ENCODE peak calls at places on chromosomes 1 and 21, in nine cellular contexts. B, M, Z, I, F, C, G, R and E are unnamed samples.

GRCh38 chr21:44755227-44755626 is 43.9 kb upstream of the TSPEAR start:
- DNase-seq in G (no peak), C (no peak), Z (no peak), I (no peak), F (no peak), B (no peak), R (no peak), M (no peak), E (no peak)

GRCh38 chr1:155591770-155592169 is 18.2 kb upstream of the MSTO1 start:
- DNase-seq in R (no peak), B (peak), G (peak), M (peak), Z (no peak), I (peak), C (peak), F (peak), E (peak)

GRCh38 chr1:164703415-164703814 is 144.4 kb downstream of the PBX1 start:
- DNase-seq in Z (no peak), B (no peak), R (no peak), C (no peak), G (no peak), M (no peak), I (no peak), F (no peak), E (no peak)

GRCh38 chr1:27547220-27548116 is 56.5 kb downstream of the AHDC1 start:
- DNase-seq in B (no peak), F (no peak), R (no peak), C (no peak), Z (no peak), I (no peak), G (no peak), M (peak), E (no peak)

GRCh38 chr1:33791251-33791650 is 72.6 kb upstream of the HMGB4 start:
- DNase-seq in M (no peak), I (no peak), F (no peak), Z (no peak), C (no peak), G (no peak), B (no peak), R (no peak), E (no peak)

GRCh38 chr1:31927661-31927980 is 10.5 kb downstream of the PTP4A2 start:
- DNase-seq in C (no peak), B (no peak), I (no peak), F (no peak), Z (no peak), R (no peak), M (no peak), G (no peak), E (no peak)

GRCh38 chr1:199112365-199112764 is 473.5 kb downstream of the PTPRC start:
- DNase-seq in Z (no peak), C (no peak), R (no peak), G (no peak), I (no peak), M (no peak), B (no peak), F (no peak), E (no peak)

GRCh38 chr1:44905276-44905675 is 62.2 kb upstream of the PTCH2 start:
- DNase-seq in Z (no peak), M (no peak), R (no peak), B (peak), I (no peak), G (no peak), F (no peak), C (no peak), E (no peak)

GRCh38 chr1:43934279-43934985 is 831 bp downstream of the ARTN start:
- DNase-seq in R (peak), M (peak), I (peak), C (peak), B (peak), Z (peak), G (peak), F (peak), E (peak)

GRCh38 chr1:113935970-113936369 is 6.8 kb downstream of the HIPK1 start:
- DNase-seq in B (no peak), G (no peak), M (no peak), F (no peak), C (no peak), R (no peak), Z (no peak), I (no peak), E (no peak)

GRCh38 chr1:209202826-209203439 is 380.6 kb upstream of the CAMK1G start:
- DNase-seq in G (peak), B (peak), M (peak), R (peak), F (peak), Z (no peak), I (no peak), C (peak), E (peak)

GRCh38 chr1:6241887-6242740 is 1.9 kb upstream of the HES3 start:
- DNase-seq in M (peak), B (no peak), C (no peak), I (peak), R (no peak), F (no peak), Z (no peak), G (no peak), E (no peak)

GRCh38 chr1:94245747-94246438 is 8.5 kb upstream of the ARHGAP29 start:
- DNase-seq in Z (no peak), F (no peak), C (no peak), G (no peak), R (no peak), M (no peak), B (peak), I (no peak), E (no peak)

GRCh38 chr1:28885472-28885877 is 28.9 kb upstream of the EPB41 start:
- DNase-seq in C (no peak), M (no peak), F (no peak), I (no peak), G (no peak), R (no peak), Z (no peak), B (no peak), E (no peak)

GRCh38 chr1:208234721-208235120 is 9.5 kb downstream of the PLXNA2 start:
- DNase-seq in Z (no peak), F (no peak), G (no peak), R (no peak), I (no peak), C (no peak), B (no peak), M (no peak), E (no peak)

GRCh38 chr1:54611621-54612020 is 11.7 kb downstream of the FAM151A start:
- DNase-seq in R (no peak), G (no peak), M (no peak), I (no peak), Z (no peak), C (no peak), F (no peak), B (no peak), E (no peak)

DNA sequence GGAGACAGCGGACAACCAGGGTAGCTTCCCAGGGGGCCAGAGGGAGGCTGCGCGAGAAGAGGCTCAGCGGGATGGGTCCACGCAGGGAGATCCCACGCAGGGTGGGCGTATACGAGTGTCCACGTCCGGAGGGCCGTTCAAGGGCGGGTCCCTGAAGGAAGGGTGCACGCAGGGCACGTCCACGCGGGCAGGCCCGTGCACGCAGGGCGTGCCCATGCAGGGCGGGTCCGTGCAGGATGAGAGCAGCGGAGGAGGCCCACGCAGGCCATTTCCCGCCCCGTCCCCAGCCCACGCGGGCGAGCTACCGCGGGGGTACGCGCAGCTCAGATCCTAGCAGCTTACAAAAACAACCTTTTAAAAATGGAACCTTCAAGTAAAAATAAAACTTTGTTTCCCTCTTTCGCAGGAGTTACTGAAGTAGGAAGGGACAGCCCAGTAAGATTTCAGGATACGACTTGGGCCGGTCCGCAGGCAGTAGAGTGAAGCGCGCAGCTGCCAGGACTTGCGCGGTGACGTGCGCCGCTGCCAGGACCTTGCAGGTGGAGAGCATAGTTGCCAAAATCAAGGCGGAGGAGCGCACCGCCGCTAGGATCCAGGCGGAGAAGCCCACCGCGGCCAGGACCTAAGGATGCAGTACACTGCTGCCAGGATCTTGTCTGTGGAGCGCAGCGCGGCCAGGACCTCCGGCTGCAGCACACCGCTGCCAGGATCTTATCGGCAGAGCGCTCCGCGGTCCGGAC is 416 bp upstream of the RNF187 start:
- DNase-seq in I (peak), R (no peak), M (peak), F (peak), C (peak), G (peak), Z (peak), B (peak), E (peak)
- TF ChIP-seq CTCF in I (no peak), R (no peak), M (no peak), F (no peak), C (no peak), G (no peak), Z (no peak), B (no peak), E (no peak)

DNA sequence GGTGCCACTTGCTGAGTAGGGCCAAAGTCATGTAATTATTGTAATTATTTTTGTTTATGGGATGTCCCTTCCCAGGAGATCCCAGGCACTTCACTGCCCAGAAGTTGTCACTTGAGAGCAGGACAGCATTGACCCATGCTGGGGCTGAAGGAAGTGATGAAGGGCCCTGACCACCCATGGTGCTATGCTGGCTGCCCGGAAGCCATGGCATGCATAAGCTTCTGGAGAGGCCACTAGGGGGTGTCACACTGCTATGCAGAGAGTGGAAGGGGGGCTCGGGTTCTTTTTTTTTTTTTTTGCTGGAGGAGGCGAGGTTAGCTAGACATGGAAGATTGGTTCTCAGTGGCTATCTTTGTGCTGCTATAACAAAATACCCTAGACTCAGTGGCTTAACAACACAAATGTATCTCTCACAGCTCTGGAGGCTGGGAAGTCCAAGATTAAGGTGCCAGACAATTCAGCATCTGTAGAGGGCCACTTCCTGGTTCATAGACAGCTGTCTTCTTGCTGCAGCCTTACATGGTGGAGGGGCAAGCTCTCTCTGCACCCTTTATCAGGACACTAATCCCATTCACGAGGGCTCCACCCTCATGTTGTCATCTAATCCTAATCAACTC is 84.9 kb downstream of the CNIH3 start:
- DNase-seq in G (peak), Z (no peak), C (peak), F (no peak), B (peak), R (peak), I (no peak), M (peak), E (peak)
- TF ChIP-seq CTCF in G (peak), Z (peak), C (peak), F (no peak), B (peak), R (no peak), I (no peak), M (peak), E (peak)

DNA sequence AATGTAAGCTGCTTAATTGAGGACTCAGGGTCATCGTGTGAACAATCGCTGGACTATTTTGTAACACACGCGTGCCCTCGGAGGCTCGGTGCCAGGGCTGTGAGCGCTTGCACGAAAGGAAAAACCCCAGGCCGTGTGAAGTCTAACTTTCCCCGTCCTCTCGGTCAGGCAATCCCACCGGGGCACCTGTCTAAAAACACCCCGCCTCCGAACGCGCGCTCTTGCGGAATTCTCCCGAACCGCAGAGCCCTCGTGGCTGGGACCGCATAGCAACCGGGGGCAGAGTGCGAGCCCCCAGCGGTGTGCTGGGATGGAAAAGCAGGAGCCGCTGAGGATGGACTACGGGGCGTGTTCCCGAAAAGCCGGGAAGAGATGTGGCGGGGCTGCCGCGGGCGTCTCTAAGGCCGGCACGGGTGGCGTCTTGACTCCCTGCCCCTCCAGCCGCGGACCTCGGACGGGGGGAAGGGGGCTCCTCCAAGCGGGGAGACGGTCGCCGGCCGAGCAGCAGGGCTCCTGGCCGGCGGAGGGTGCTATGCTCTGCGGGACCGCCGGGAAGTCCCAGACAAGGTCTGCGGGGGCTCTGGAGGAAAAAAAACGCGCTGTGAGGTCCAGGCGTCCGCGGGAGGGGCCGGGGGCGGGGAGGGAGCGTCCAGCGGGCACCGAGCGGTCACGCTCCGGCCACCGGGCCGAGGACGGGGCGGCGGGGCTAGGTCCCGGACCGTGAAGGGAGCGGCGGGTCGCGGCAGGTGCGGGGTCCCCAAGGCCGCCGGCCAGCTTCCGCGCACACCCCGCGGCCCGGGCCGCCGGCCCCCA is 936 bp downstream of the ZBTB21 start:
- DNase-seq in B (peak), G (no peak), F (peak), R (peak), Z (peak), I (peak), C (peak), M (peak), E (peak)
- TF ChIP-seq CTCF in B (peak), G (no peak), F (peak), R (no peak), Z (peak), I (peak), C (peak), M (peak), E (peak)

GRCh38 chr1:20732588-20733360 is at the start of gene SH2D5:
- DNase-seq in G (peak), R (no peak), B (peak), M (peak), Z (no peak), F (peak), I (peak), C (peak), E (peak)
- TF ChIP-seq CTCF in G (peak), R (no peak), B (peak), M (peak), Z (peak), F (peak), I (peak), C (no peak), E (no peak)

GRCh38 chr1:41503507-41504125 is 19.1 kb upstream of the EDN2 start:
- DNase-seq in B (no peak), M (peak), Z (no peak), R (no peak), F (no peak), C (no peak), I (no peak), G (no peak), E (no peak)
- TF ChIP-seq CTCF in B (no peak), M (peak), Z (peak), R (no peak), F (no peak), C (no peak), I (no peak), G (peak), E (no peak)

DNA sequence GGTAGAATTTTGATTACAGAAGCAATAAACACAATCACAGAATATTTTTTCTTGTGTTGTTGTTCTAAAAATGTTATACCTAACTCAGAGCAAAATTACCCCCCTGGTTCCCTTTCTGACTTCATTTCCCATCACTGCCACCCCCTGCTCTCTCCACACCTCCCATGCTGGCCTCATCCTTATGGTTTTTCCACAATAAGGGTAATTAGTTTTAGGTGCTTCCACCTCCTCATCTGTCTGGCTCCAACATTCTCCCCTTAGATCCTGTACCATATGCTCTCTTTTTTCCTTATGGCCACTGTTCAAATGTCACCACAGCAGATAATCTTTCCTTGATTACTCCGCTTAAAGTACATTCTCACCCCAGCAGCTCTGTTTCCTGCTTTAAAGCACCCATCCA is 2208.6 kb downstream of the MRPL39 start:
- DNase-seq in B (no peak), M (no peak), Z (no peak), I (no peak), F (no peak), G (no peak), C (no peak), R (no peak), E (no peak)
- TF ChIP-seq CTCF in B (no peak), M (no peak), Z (no peak), I (no peak), F (no peak), G (no peak), C (no peak), R (no peak), E (no peak)

GRCh38 chr1:83554174-83554573 is 444.8 kb downstream of the TTLL7 start:
- DNase-seq in M (peak), C (no peak), R (peak), F (no peak), I (no peak), B (no peak), G (no peak), Z (no peak), E (no peak)
- TF ChIP-seq CTCF in M (no peak), C (no peak), R (no peak), F (no peak), I (no peak), B (no peak), G (no peak), Z (no peak), E (no peak)

GRCh38 chr1:226308723-226309397 is at the start of gene LIN9:
- DNase-seq in B (peak), M (peak), I (peak), F (peak), C (peak), G (peak), Z (peak), R (peak), E (peak)

GRCh38 chr1:226310637-226311195 is 1.8 kb upstream of the LIN9 start:
- DNase-seq in C (peak), F (peak), B (no peak), R (no peak), M (no peak), Z (no peak), G (no peak), I (no peak), E (no peak)

GRCh38 chr1:226310123-226310540 is 1.2 kb upstream of the LIN9 start:
- DNase-seq in C (no peak), M (no peak), B (no peak), Z (no peak), G (no peak), R (no peak), I (no peak), F (no peak), E (no peak)

GRCh38 chr1:226308166-226308722 is 720 bp downstream of the LIN9 start:
- DNase-seq in R (no peak), B (no peak), I (no peak), C (no peak), G (no peak), Z (no peak), F (peak), M (no peak), E (no peak)

DNA sequence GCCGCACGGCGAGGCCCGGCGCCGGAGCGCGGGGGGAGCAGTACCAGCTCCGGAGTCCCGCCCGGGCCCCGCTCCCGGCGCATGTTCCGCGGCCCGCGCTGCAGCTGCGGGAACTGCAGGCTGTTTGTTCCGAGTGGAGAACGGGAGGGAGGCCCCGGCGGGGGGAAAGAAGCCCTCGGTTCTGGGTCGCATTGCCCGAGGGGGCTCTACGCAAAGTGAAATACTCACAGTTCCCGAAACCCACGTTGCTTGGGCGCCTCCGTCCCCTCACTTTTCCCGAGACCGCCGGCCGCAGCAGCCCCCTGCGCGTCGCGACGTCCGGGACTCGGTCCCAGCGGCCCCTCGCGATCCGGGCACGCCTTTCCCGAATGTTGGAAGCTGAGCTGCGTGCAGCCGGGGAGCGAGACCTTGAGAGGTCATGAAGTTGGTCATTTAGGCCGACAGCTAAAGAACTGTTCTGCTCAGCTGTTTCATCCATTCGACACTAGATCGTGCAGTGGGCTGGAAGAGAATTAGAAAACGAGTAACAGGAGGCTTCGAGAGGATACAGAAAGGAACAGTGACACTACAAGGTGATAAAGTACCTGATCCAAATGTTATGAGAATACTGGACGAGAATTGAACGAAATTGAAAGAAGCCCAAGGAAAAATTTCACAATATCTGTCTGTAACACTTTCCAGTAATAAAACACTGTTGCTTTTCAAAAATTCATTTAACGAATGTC is 596 bp upstream of the LIN9 start:
- DNase-seq in C (no peak), I (no peak), F (peak), B (no peak), Z (no peak), G (no peak), R (no peak), M (no peak), E (no peak)
- TF ChIP-seq CTCF in C (no peak), I (no peak), F (no peak), B (peak), Z (peak), G (no peak), R (no peak), M (peak), E (no peak)